ENCODE peak calls at places on chromosomes 16 and 17, in six cellular contexts. X, H, V, J, C and U are unnamed samples.

GRCh38 chr16:51151435-51151950 is 423 bp upstream of the SALL1 start:
- DNase-seq in X (no peak), H (peak), V (no peak), J (no peak), C (no peak), U (no peak)

GRCh38 chr17:11954961-11955360 is 42.3 kb downstream of the ZNF18 start:
- DNase-seq in X (no peak), H (no peak), V (no peak), J (no peak), C (no peak), U (no peak)

GRCh38 chr16:11682655-11683096 is 14.4 kb downstream of the SNN start:
- DNase-seq in X (no peak), H (no peak), V (no peak), J (no peak), C (no peak), U (no peak)

GRCh38 chr17:80997471-80998387 is 6.1 kb downstream of the CHMP6 start:
- DNase-seq in X (no peak), H (no peak), V (no peak), J (no peak), C (no peak), U (peak)

GRCh38 chr17:343211-343610 is 9.4 kb downstream of the RPH3AL start:
- DNase-seq in X (no peak), H (no peak), V (no peak), J (no peak), C (no peak), U (no peak)

GRCh38 chr17:75191584-75191983 is 8.8 kb upstream of the SUMO2 start:
- DNase-seq in X (no peak), H (no peak), V (no peak), J (no peak), C (no peak), U (no peak)

GRCh38 chr16:74641969-74642368 is 24.7 kb downstream of the RFWD3 start:
- DNase-seq in X (no peak), H (no peak), V (no peak), J (no peak), C (no peak), U (no peak)

GRCh38 chr17:68576811-68577551 is 24.2 kb downstream of the FAM20A start:
- DNase-seq in X (no peak), H (peak), V (no peak), J (no peak), C (no peak), U (no peak)

GRCh38 chr16:84052071-84052622 is 9.6 kb upstream of the SLC38A8 start:
- DNase-seq in X (no peak), H (peak), V (no peak), J (no peak), C (no peak), U (no peak)

GRCh38 chr17:40190197-40191021 is 13.1 kb downstream of the RAPGEFL1 start:
- DNase-seq in X (no peak), H (no peak), V (no peak), J (no peak), C (peak), U (no peak)

GRCh38 chr17:8785547-8786412 is 13.4 kb downstream of the MFSD6L start:
- DNase-seq in X (peak), H (peak), V (peak), J (peak), C (peak), U (no peak)

GRCh38 chr17:35243459-35244204 is 760 bp downstream of the SLFN5 start:
- DNase-seq in X (peak), H (peak), V (peak), J (peak), C (peak), U (peak)

GRCh38 chr16:84826558-84826941 is 6.8 kb downstream of the CRISPLD2 start:
- DNase-seq in X (peak), H (peak), V (no peak), J (no peak), C (no peak), U (no peak)

GRCh38 chr16:29684671-29685070 is 5.7 kb downstream of the QPRT start:
- DNase-seq in X (no peak), H (no peak), V (no peak), J (no peak), C (no peak), U (no peak)

GRCh38 chr16:19316846-19317245 is 31.3 kb downstream of the CLEC19A start:
- DNase-seq in X (no peak), H (no peak), V (no peak), J (no peak), C (no peak), U (no peak)

GRCh38 chr17:21674242-21674731 is 18.0 kb upstream of the KCNJ18 start:
- DNase-seq in X (no peak), H (peak), V (no peak), J (no peak), C (no peak), U (no peak)

GRCh38 chr16:11148045-11148444 is 108.0 kb downstream of the SOCS1 start:
- DNase-seq in X (no peak), H (no peak), V (no peak), J (no peak), C (no peak), U (no peak)

GRCh38 chr17:1011760-1012735 is 15.1 kb downstream of the TIMM22 start:
- DNase-seq in X (no peak), H (no peak), V (no peak), J (no peak), C (no peak), U (no peak)

GRCh38 chr17:76353599-76354316 is at the start of gene PRPSAP1:
- DNase-seq in X (peak), H (peak), V (peak), J (peak), C (peak), U (peak)

GRCh38 chr16:89633064-89633631 is 19.7 kb downstream of the DPEP1 start:
- DNase-seq in X (peak), H (no peak), V (no peak), J (no peak), C (no peak), U (no peak)

GRCh38 chr16:62657116-62657515 is 620.9 kb upstream of the CDH8 start:
- DNase-seq in X (no peak), H (no peak), V (no peak), J (no peak), C (no peak), U (no peak)

GRCh38 chr16:8655184-8655717 is 19.2 kb upstream of the ABAT start:
- DNase-seq in X (peak), H (no peak), V (no peak), J (no peak), C (peak), U (peak)

GRCh38 chr17:81245024-81245664 is 6.0 kb downstream of the NDUFAF8 start:
- DNase-seq in X (no peak), H (no peak), V (no peak), J (no peak), C (no peak), U (no peak)

GRCh38 chr17:30908717-30909420 is 2.8 kb upstream of the TEFM start:
- DNase-seq in X (no peak), H (no peak), V (no peak), J (no peak), C (no peak), U (no peak)

GRCh38 chr16:74667215-74667765 is 613 bp upstream of the RFWD3 start:
- DNase-seq in X (peak), H (peak), V (peak), J (no peak), C (peak), U (no peak)

GRCh38 chr16:23496826-23497542 is 13.3 kb downstream of the GGA2 start:
- DNase-seq in X (no peak), H (no peak), V (no peak), J (no peak), C (no peak), U (no peak)

GRCh38 chr17:30112794-30113193 is 3.8 kb upstream of the NSRP1 start:
- DNase-seq in X (no peak), H (no peak), V (no peak), J (no peak), C (no peak), U (no peak)

GRCh38 chr17:80559688-80560290 is 15.2 kb downstream of the RPTOR start:
- DNase-seq in X (no peak), H (peak), V (no peak), J (no peak), C (no peak), U (no peak)

GRCh38 chr17:12731839-12732238 is 57.5 kb upstream of the ARHGAP44 start:
- DNase-seq in X (no peak), H (no peak), V (no peak), J (no peak), C (no peak), U (no peak)

GRCh38 chr17:4509402-4509801 is 10.7 kb downstream of the SPNS2 start:
- DNase-seq in X (no peak), H (no peak), V (no peak), J (no peak), C (no peak), U (no peak)

GRCh38 chr16:89616576-89617437 is 3.4 kb downstream of the DPEP1 start:
- DNase-seq in X (no peak), H (no peak), V (no peak), J (no peak), C (no peak), U (no peak)

GRCh38 chr16:561957-562938 is 2.1 kb downstream of the PRR35 start:
- DNase-seq in X (no peak), H (no peak), V (no peak), J (no peak), C (no peak), U (no peak)

GRCh38 chr17:36856169-36856568 is 81.1 kb upstream of the LHX1 start:
- DNase-seq in X (no peak), H (no peak), V (no peak), J (no peak), C (no peak), U (no peak)

GRCh38 chr16:83171396-83171795 is 544.6 kb downstream of the CDH13 start:
- DNase-seq in X (no peak), H (no peak), V (no peak), J (no peak), C (no peak), U (no peak)